ENCODE peak calls at places on chromosomes 2 and 18, in seven cellular contexts. C, G, I, K, Y, J and M are unnamed samples.

GRCh38 chr2:233820766-233821105 is 33.6 kb downstream of the HJURP start:
- DNase-seq in C (peak; percentile 32), G (peak; percentile 12), I (no peak), K (no peak), Y (no peak), J (no peak), M (peak; percentile 5)

GRCh38 chr2:200800458-200800857 is 11.3 kb upstream of the BZW1 start:
- DNase-seq in C (no peak), G (no peak), I (no peak), K (no peak), Y (no peak), J (no peak), M (no peak)

GRCh38 chr2:119730598-119731278 is 29.0 kb upstream of the PTPN4 start:
- DNase-seq in C (no peak), G (no peak), I (peak; percentile 35), K (no peak), Y (no peak), J (peak; percentile 76), M (no peak)

GRCh38 chr2:86622409-86622877 is 1.2 kb downstream of the RNF103 start:
- DNase-seq in C (peak; percentile 76), G (peak; percentile 32), I (peak; percentile 16), K (peak; percentile 39), Y (no peak), J (no peak), M (no peak)

GRCh38 chr18:48036191-48036590 is 105.7 kb upstream of the SMAD2 start:
- DNase-seq in C (peak; percentile 57), G (peak; percentile 38), I (peak; percentile 18), K (no peak), Y (no peak), J (no peak), M (no peak)

GRCh38 chr2:227313310-227313709 is 11.7 kb upstream of the MFF start:
- DNase-seq in C (no peak), G (no peak), I (no peak), K (no peak), Y (no peak), J (no peak), M (no peak)

GRCh38 chr2:26978061-26978596 is 7.7 kb downstream of the MAPRE3 start:
- DNase-seq in C (no peak), G (no peak), I (peak; percentile 77), K (no peak), Y (no peak), J (no peak), M (no peak)

GRCh38 chr2:105604938-105605337 is 139.8 kb upstream of the NCK2 start:
- DNase-seq in C (peak; percentile 73), G (peak; percentile 60), I (peak; percentile 25), K (peak; percentile 43), Y (no peak), J (no peak), M (no peak)

GRCh38 chr2:99256677-99257076 is 1.2 kb upstream of the LYG2 start:
- DNase-seq in C (no peak), G (no peak), I (peak; percentile 4), K (no peak), Y (no peak), J (peak; percentile 29), M (no peak)

GRCh38 chr2:106137944-106138903 is 55.9 kb downstream of the UXS1 start:
- DNase-seq in C (no peak), G (no peak), I (no peak), K (no peak), Y (no peak), J (no peak), M (no peak)

GRCh38 chr2:44230378-44230777 is 44.9 kb upstream of the SLC3A1 start:
- DNase-seq in C (no peak), G (no peak), I (no peak), K (no peak), Y (no peak), J (no peak), M (no peak)

GRCh38 chr2:147543056-147543455 is 301.8 kb upstream of the ACVR2A start:
- DNase-seq in C (no peak), G (no peak), I (peak; percentile 88), K (no peak), Y (no peak), J (no peak), M (no peak)

GRCh38 chr18:6994719-6995430 is 122.7 kb downstream of the LAMA1 start:
- DNase-seq in C (no peak), G (no peak), I (peak; percentile 25), K (no peak), Y (no peak), J (peak; percentile 54), M (no peak)

GRCh38 chr18:76499596-76500340 is 4.7 kb upstream of the ZNF516 start:
- DNase-seq in C (no peak), G (no peak), I (no peak), K (no peak), Y (no peak), J (no peak), M (no peak)

GRCh38 chr2:113157897-113158753 is 15.6 kb upstream of the PSD4 start:
- DNase-seq in C (no peak), G (no peak), I (peak; percentile 74), K (no peak), Y (no peak), J (no peak), M (no peak)

GRCh38 chr2:56713161-56713676 is 529.4 kb downstream of the CCDC85A start:
- DNase-seq in C (no peak), G (no peak), I (peak; percentile 95), K (no peak), Y (no peak), J (no peak), M (no peak)

GRCh38 chr2:30385327-30385726 is 61.7 kb upstream of the LCLAT1 start:
- DNase-seq in C (no peak), G (no peak), I (peak; percentile 48), K (no peak), Y (no peak), J (no peak), M (no peak)

GRCh38 chr2:173909846-173910245 is 55.3 kb downstream of the SP3 start:
- DNase-seq in C (no peak), G (no peak), I (peak; percentile 57), K (no peak), Y (no peak), J (no peak), M (no peak)

GRCh38 chr2:101644842-101645383 is 52.6 kb upstream of the MAP4K4 start:
- DNase-seq in C (no peak), G (no peak), I (no peak), K (no peak), Y (no peak), J (no peak), M (no peak)

GRCh38 chr18:31041346-31042067 is 1.0 kb downstream of the DSC3 start:
- DNase-seq in C (no peak), G (no peak), I (peak; percentile 11), K (no peak), Y (no peak), J (no peak), M (no peak)

GRCh38 chr2:8255448-8255800 is 426.4 kb upstream of the ID2 start:
- DNase-seq in C (no peak), G (no peak), I (peak; percentile 22), K (no peak), Y (no peak), J (no peak), M (no peak)

DNA sequence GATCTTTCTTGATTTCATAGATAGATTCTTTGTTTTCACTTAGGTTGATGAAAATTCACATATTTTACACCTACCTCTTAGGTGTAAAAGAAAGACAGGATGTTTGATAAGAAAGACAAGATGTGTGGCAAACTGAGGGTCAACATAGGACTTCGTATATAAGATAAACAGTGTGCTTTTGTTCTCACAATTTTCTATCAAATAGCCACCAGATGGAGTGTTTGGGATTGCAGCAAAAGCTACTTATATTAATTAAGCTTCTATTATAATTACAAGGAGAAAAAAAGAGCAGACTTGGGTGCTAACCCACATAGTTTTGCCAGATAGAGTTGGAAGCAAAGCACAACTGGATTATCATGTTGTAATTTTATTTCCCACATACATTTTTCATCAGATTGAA is 232.9 kb downstream of the CDH7 start:
- DNase-seq in C (no peak), G (no peak), I (no peak), K (no peak), Y (no peak), J (no peak), M (no peak)
- TF ChIP-seq CTCF in C (no peak), G (no peak), I (no peak), K (no peak), Y (no peak), J (no peak), M (no peak)

DNA sequence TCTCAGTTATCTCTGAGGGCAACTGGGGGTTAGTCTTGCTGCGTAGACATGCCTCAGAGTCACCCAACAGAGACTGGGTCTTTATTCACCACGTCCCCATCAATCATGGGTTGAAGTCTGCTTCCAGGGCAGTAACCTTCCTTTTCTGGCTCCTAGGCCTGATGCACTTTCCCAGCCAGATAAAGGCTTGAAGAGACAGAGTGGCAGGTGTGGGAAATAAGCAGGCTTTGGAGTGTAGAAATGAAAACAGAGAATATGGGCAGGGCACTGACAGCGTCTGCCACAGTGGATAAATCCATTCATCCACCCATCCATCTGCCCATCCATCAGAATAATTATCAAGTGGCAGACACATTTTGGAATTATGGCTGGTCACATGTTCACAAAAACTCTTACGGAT is 134.0 kb upstream of the LGALSL start:
- DNase-seq in C (no peak), G (no peak), I (no peak), K (no peak), Y (no peak), J (no peak), M (peak; percentile 61)
- H3K27me3 ChIP-seq in C (no peaks in the 10 kb centered on the region), G (no peaks in the 10 kb centered on the region), I (peaks cover 31% of the 10 kb centered on the region), K (no peaks in the 10 kb centered on the region), Y (peaks cover 27% of the 10 kb centered on the region), J (no peaks in the 10 kb centered on the region), M (no peaks in the 10 kb centered on the region)

DNA sequence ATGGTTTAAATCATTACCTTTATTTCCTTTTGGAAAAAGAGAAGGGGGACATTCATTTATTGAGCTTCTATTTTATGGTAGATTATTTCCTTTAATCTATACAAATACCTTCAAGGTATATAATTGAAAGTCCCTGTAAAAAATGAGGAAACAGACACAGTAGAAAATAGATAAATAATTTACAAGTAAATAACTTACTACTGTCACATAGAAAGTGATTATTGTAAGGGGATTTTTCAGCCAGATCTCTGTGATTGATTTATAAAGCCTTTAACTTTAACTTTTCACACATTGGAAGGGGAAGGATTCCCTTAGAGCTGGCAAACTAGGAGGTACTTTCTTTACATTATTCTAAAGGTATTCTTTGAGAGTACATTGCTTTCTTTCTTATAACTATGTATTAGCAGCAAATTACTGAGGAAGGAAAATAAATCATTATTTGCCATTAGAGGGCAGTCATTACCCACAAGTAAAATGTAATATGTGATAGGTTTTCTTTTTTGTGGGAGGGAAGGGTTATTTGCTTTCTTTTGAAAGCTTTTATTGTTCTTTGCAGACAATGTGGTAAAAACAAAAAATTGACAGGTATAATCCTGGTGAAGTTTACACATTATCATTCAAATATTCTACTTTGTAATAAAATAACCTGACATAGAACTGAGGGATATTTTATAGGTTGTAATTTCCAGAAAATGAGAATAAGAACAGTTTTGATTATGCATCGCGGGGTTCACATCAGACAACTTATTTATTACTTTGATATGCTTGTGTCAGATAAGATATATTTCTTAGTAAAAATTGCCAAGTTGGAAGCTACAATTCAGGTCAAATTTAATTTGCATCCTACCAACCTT is 24.8 kb upstream of the RPE start:
- DNase-seq in C (no peak), G (no peak), I (peak; percentile 19), K (no peak), Y (peak; percentile 10), J (no peak), M (no peak)
- TF ChIP-seq CTCF in C (no peak), G (peak; percentile 59), I (peak; percentile 40), K (peak; percentile 51), Y (peak; percentile 58), J (peak; percentile 27), M (no peak)

DNA sequence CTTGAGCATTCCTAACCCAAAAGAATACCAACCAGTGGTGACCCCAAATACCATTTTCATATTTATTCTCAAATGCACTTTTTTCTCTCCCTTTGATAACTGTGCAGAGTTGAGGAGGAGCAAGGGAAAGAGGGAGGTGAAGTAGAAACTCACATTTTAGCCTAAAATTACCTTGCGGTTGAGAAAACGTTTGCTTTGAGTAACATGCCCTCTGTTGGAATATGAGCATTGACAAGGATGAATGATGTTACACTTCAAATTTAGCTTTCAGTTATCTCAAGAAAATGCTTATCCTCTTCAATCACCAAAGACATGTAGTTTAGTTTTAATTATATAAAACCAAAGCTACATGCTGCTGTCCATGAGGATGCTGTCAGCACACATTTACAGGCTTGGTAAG is 2.4 kb downstream of the GRP start:
- DNase-seq in C (no peak), G (no peak), I (no peak), K (no peak), Y (no peak), J (no peak), M (no peak)
- H3K27me3 ChIP-seq in C (peaks cover 15% of the 10 kb centered on the region), G (peaks cover 40% of the 10 kb centered on the region), I (peaks cover 49% of the 10 kb centered on the region), K (peaks cover 20% of the 10 kb centered on the region), Y (peaks cover 4% of the 10 kb centered on the region), J (peaks cover 47% of the 10 kb centered on the region), M (peaks cover 9% of the 10 kb centered on the region)